ENCODE peak calls at places on chromosomes 3 and 15, in seven cellular contexts. One of them, this sample, is unnamed.

GRCh38 chr3:47542614-47543173 is 29.2 kb upstream of the ELP6 start:
- DNase-seq in activated T-cell treated with anti-CD3 and anti-CD28 coated beads for 48 hours: no peak
- DNase-seq in sciatic nerve: peak; percentile 61
- DNase-seq in GM06990: no peak
- DNase-seq in SK-N-MC: no peak
- DNase-seq in astrocyte of the cerebellum: peak; percentile 4
- DNase-seq in A673: peak; percentile 13
- DNase-seq in this sample: peak; percentile 60

GRCh38 chr15:19956124-19956796 is 585.3 kb downstream of the GOLGA6L6 start:
- DNase-seq in activated T-cell treated with anti-CD3 and anti-CD28 coated beads for 48 hours: no peak
- DNase-seq in sciatic nerve: no peak
- DNase-seq in GM06990: no peak
- DNase-seq in SK-N-MC: no peak
- DNase-seq in astrocyte of the cerebellum: no peak
- DNase-seq in A673: no peak
- DNase-seq in this sample: no peak

GRCh38 chr15:77753238-77753873 is 120.6 kb upstream of the LINGO1 start:
- DNase-seq in activated T-cell treated with anti-CD3 and anti-CD28 coated beads for 48 hours: no peak
- DNase-seq in sciatic nerve: no peak
- DNase-seq in GM06990: no peak
- DNase-seq in SK-N-MC: no peak
- DNase-seq in astrocyte of the cerebellum: no peak
- DNase-seq in A673: peak; percentile 49
- DNase-seq in this sample: no peak

GRCh38 chr3:34626699-34627098 is 828.3 kb downstream of the PDCD6IP start:
- DNase-seq in activated T-cell treated with anti-CD3 and anti-CD28 coated beads for 48 hours: no peak
- DNase-seq in sciatic nerve: no peak
- DNase-seq in GM06990: no peak
- DNase-seq in SK-N-MC: no peak
- DNase-seq in astrocyte of the cerebellum: no peak
- DNase-seq in A673: no peak
- DNase-seq in this sample: no peak

GRCh38 chr3:44974406-44974805 is 1.6 kb downstream of the ZDHHC3 start:
- DNase-seq in activated T-cell treated with anti-CD3 and anti-CD28 coated beads for 48 hours: no peak
- DNase-seq in sciatic nerve: no peak
- DNase-seq in GM06990: no peak
- DNase-seq in SK-N-MC: no peak
- DNase-seq in astrocyte of the cerebellum: no peak
- DNase-seq in A673: no peak
- DNase-seq in this sample: no peak

GRCh38 chr15:89936051-89936792 is 23.5 kb upstream of the ARPIN start:
- DNase-seq in activated T-cell treated with anti-CD3 and anti-CD28 coated beads for 48 hours: no peak
- DNase-seq in sciatic nerve: no peak
- DNase-seq in GM06990: no peak
- DNase-seq in SK-N-MC: no peak
- DNase-seq in astrocyte of the cerebellum: no peak
- DNase-seq in A673: no peak
- DNase-seq in this sample: no peak

GRCh38 chr3:46301122-46301835 is 52.6 kb upstream of the CCR2 start:
- DNase-seq in activated T-cell treated with anti-CD3 and anti-CD28 coated beads for 48 hours: no peak
- DNase-seq in sciatic nerve: no peak
- DNase-seq in GM06990: no peak
- DNase-seq in SK-N-MC: no peak
- DNase-seq in astrocyte of the cerebellum: no peak
- DNase-seq in A673: no peak
- DNase-seq in this sample: no peak

GRCh38 chr3:25272090-25272489 is 156.0 kb upstream of the RARB start:
- DNase-seq in activated T-cell treated with anti-CD3 and anti-CD28 coated beads for 48 hours: no peak
- DNase-seq in sciatic nerve: no peak
- DNase-seq in GM06990: no peak
- DNase-seq in SK-N-MC: no peak
- DNase-seq in astrocyte of the cerebellum: no peak
- DNase-seq in A673: no peak
- DNase-seq in this sample: no peak

GRCh38 chr15:77537006-77537405 is 95.7 kb downstream of the LINGO1 start:
- DNase-seq in activated T-cell treated with anti-CD3 and anti-CD28 coated beads for 48 hours: no peak
- DNase-seq in sciatic nerve: peak; percentile 25
- DNase-seq in GM06990: no peak
- DNase-seq in SK-N-MC: no peak
- DNase-seq in astrocyte of the cerebellum: no peak
- DNase-seq in A673: no peak
- DNase-seq in this sample: no peak

This sample was measured in pancreas.